ENCODE peak calls at places on chromosome 20, in seven cellular contexts. K is H1, R is H9, O is neuronal stem cell, D is trophoblast cell, Y is mesendoderm, T is mesenchymal stem cell. W is an unnamed sample.

GRCh38 chr20:45867811-45868176 is 10.4 kb downstream of the ZSWIM3 start:
- DNase-seq in D (no peak), R (no peak), Y (peak; percentile 32), T (peak; percentile 69), O (no peak), K (no peak), W (peak; percentile 81)

GRCh38 chr20:21586682-21587081 is 72.8 kb upstream of the NKX2-2 start:
- DNase-seq in K (no peak), Y (no peak), T (no peak), R (no peak), D (no peak), O (no peak), W (no peak)

GRCh38 chr20:8385247-8385646 is 253.2 kb downstream of the PLCB1 start:
- DNase-seq in O (no peak), D (no peak), R (peak; percentile 67), Y (peak; percentile 73), K (no peak), T (peak; percentile 78), W (peak; percentile 65)

GRCh38 chr20:64149809-64150560 is 14.3 kb upstream of the MYT1 start:
- DNase-seq in O (no peak), D (no peak), Y (no peak), R (no peak), T (no peak), K (no peak), W (no peak)

GRCh38 chr20:6114696-6115095 is 8.1 kb downstream of the FERMT1 start:
- DNase-seq in D (no peak), O (no peak), T (no peak), R (no peak), Y (no peak), K (no peak), W (no peak)

GRCh38 chr20:60271597-60271996 is 313.4 kb downstream of the CDH26 start:
- DNase-seq in O (no peak), D (peak; percentile 7), K (no peak), T (no peak), R (no peak), Y (peak; percentile 52), W (peak; percentile 12)

GRCh38 chr20:5650191-5650691 is 100.0 kb upstream of the SHLD1 start:
- DNase-seq in R (no peak), K (no peak), T (no peak), O (no peak), Y (no peak), D (no peak), W (no peak)

GRCh38 chr20:50248104-50248631 is 57.5 kb downstream of the CEBPB start:
- DNase-seq in K (no peak), T (peak; percentile 44), Y (no peak), O (no peak), D (peak; percentile 80), R (no peak), W (peak; percentile 63)

GRCh38 chr20:18057994-18058349 is 256 bp upstream of the OVOL2 start:
- DNase-seq in R (no peak), T (no peak), O (no peak), Y (no peak), K (no peak), D (no peak), W (no peak)

GRCh38 chr20:3551681-3552434 is 81.0 kb downstream of the ATRN start:
- DNase-seq in O (no peak), T (no peak), K (no peak), D (no peak), R (no peak), Y (no peak), W (peak; percentile 12)

GRCh38 chr20:23508896-23509579 is 18.1 kb downstream of the CST8 start:
- DNase-seq in R (no peak), T (no peak), Y (no peak), O (no peak), D (no peak), K (no peak), W (no peak)

GRCh38 chr20:6714202-6714800 is 53.2 kb upstream of the BMP2 start:
- DNase-seq in Y (no peak), K (no peak), D (no peak), T (no peak), O (no peak), R (no peak), W (no peak)

GRCh38 chr20:6094565-6094964 is 28.3 kb downstream of the FERMT1 start:
- DNase-seq in K (no peak), D (no peak), R (no peak), Y (no peak), T (no peak), O (no peak), W (no peak)

GRCh38 chr20:64083380-64084208 is 604 bp downstream of the LKAAEAR1 start:
- DNase-seq in T (peak; percentile 80), D (peak; percentile 49), Y (peak; percentile 81), R (peak; percentile 87), K (no peak), O (peak; percentile 76), W (peak; percentile 67)

GRCh38 chr20:18677126-18677525 is 89.3 kb downstream of the DTD1 start:
- DNase-seq in T (no peak), Y (no peak), D (no peak), R (no peak), K (no peak), O (no peak), W (no peak)

GRCh38 chr20:18361678-18362077 is 73.4 kb downstream of the ZNF133 start:
- DNase-seq in O (no peak), R (no peak), Y (no peak), T (no peak), D (no peak), K (no peak), W (no peak)

DNA sequence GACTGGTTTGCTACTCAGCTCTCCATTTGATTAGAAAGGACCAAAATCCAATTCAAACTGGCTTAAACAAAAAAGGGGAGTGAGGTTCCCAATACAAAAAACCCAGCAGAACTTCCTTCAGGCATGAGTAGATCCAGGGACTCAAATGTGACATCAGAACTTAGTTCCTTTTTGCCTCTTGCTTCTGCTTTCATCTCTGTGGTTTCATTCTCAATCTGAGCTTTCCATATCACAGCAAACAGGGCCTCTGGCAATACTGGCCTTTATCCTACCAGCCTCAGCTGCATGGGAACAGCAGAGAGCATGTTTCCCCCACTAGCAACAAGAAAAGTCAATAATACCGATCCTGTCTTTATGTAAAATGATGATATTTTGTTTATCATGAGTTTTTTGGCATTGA is 28.6 kb upstream of the PRELID3B start:
- DNase-seq in R (no peak), O (no peak), T (no peak), K (no peak), Y (no peak), D (no peak), W (no peak)
- H3K23ac ChIP-seq in R (no peak overlapping the region), O (no peak overlapping the region), T (no peak overlapping the region), K (no peak overlapping the region), Y (no peak overlapping the region), D (no peak overlapping the region), W (no peak overlapping the region)

GRCh38 chr20:20493701-20494100 is 125.8 kb downstream of the INSM1 start:
- DNase-seq in O (no peak), K (no peak), T (no peak), R (no peak), D (no peak), Y (no peak), W (no peak)

GRCh38 chr20:20490673-20491072 is 122.8 kb downstream of the INSM1 start:
- DNase-seq in O (no peak), R (no peak), K (no peak), Y (no peak), D (no peak), T (no peak), W (no peak)

GRCh38 chr20:20491110-20491783 is 123.3 kb downstream of the INSM1 start:
- DNase-seq in Y (no peak), O (no peak), K (no peak), D (no peak), T (no peak), R (no peak), W (peak; percentile 82)

GRCh38 chr20:20491784-20492145 is 123.9 kb downstream of the INSM1 start:
- DNase-seq in D (no peak), O (no peak), K (no peak), R (no peak), Y (no peak), T (no peak), W (no peak)

DNA sequence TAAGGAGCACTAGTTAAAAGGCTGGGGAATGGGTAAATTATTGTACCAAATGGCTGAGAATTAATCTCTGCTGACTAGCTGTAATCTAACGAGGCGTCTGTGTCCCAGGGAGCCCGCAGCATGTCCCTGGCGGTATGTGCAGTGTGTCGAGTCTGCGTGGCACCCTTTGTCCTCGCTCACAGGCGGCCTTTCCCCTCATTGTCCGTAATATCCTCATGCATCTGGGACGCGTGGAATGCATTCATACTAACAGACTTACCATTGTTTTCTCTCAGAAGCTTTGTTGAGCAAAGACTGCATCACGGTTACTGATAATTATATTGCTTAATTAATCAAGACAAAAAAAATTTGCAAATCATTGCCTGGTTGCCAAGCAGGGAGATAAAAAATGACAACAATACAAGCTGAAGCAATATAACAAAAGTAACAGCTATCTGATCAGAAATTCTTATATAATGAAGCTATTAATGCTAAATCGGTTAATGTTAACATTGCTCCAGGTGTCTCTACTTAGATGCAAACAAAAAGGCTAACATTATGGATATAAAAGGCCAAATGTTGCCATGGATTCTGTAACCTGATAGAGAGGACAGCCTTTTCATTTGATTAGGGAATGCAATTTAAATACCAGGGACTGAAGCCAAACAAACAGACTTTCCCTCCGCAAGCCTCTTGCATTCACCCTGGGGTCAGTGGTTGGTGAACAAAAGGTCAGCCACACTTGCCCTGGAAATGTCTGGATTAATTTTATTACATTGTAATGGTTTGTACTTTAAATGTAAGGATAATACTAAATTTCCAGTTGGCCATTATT is 124.8 kb downstream of the INSM1 start:
- DNase-seq in O (peak; percentile 86), T (no peak), Y (peak; percentile 67), D (peak; percentile 60), R (no peak), K (no peak), W (no peak)
- H3K4ac ChIP-seq in O (no peak overlapping the region), T (no peak overlapping the region), Y (no peak overlapping the region), D (no peak overlapping the region), R (no peak overlapping the region), K (no peak overlapping the region), W (no peak overlapping the region)

GRCh38 chr20:51458751-51459439 is 83.6 kb downstream of the NFATC2 start:
- DNase-seq in R (no peak), K (no peak), T (no peak), D (no peak), O (no peak), Y (no peak), W (no peak)
- H3K23ac ChIP-seq in R (no peak overlapping the region), K (no peak overlapping the region), T (no peak overlapping the region), D (no peak overlapping the region), O (no peak overlapping the region), Y (no peak overlapping the region), W (no peak overlapping the region)

GRCh38 chr20:52261792-52262191 is 70.2 kb upstream of the ZFP64 start:
- DNase-seq in Y (no peak), T (no peak), O (no peak), K (no peak), D (no peak), R (no peak), W (no peak)
- H3K4ac ChIP-seq in Y (no peak overlapping the region), T (no peak overlapping the region), O (no peak overlapping the region), K (no peak overlapping the region), D (no peak overlapping the region), R (no peak overlapping the region), W (no peak overlapping the region)

DNA sequence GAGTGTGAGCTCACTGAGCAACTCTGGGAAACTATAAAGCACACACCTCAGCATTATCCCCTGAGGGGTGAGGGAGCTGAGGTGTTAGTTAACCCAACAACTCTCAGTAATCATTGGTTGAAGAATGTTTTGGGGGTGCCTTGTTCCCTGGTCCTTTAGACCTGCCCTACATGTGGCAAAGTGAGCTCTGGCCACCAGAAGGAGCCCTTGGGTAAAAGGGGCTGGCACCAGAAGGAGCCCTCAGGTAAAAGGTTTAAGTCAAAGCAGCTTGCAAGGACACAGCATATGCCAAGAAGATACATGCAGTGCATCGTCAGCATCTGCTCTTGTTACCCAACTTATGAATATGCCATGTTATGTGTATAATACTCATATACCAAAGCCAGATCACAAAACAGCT is 1081.7 kb downstream of the KIF16B start:
- DNase-seq in R (peak; percentile 52), Y (peak; percentile 61), O (no peak), K (peak; percentile 10), D (no peak), T (no peak), W (no peak)
- H3K23ac ChIP-seq in R (no peak overlapping the region), Y (no peak overlapping the region), O (no peak overlapping the region), K (no peak overlapping the region), D (no peak overlapping the region), T (no peak overlapping the region), W (no peak overlapping the region)